ENCODE peak calls at places on chromosome 21, in nine cellular contexts. One of them, this sample, is unnamed. For H3K4me1, the result is how much of the 10 kb centered on the place peaks cover.

GRCh38 chr21:25572895-25573310 is 34.4 kb downstream of the MRPL39 start:
- DNase-seq in breast epithelium: no peak
- DNase-seq in transverse colon: no peak
- DNase-seq in sigmoid colon: no peak
- DNase-seq in HCT116: no peak
- DNase-seq in stomach: no peak
- DNase-seq in spleen: no peak
- DNase-seq in HepG2: no peak
- DNase-seq in esophagus muscularis mucosa: no peak
- DNase-seq in this sample: no peak

GRCh38 chr21:16179732-16180131 is 449.9 kb downstream of the USP25 start:
- DNase-seq in breast epithelium: no peak
- DNase-seq in transverse colon: no peak
- DNase-seq in sigmoid colon: no peak
- DNase-seq in HCT116: no peak
- DNase-seq in stomach: no peak
- DNase-seq in spleen: no peak
- DNase-seq in HepG2: no peak
- DNase-seq in esophagus muscularis mucosa: no peak
- DNase-seq in this sample: no peak

GRCh38 chr21:32918467-32919140 is 107.1 kb upstream of the OLIG2 start:
- DNase-seq in breast epithelium: no peak
- DNase-seq in transverse colon: no peak
- DNase-seq in sigmoid colon: no peak
- DNase-seq in HCT116: no peak
- DNase-seq in stomach: no peak
- DNase-seq in spleen: no peak
- DNase-seq in HepG2: no peak
- DNase-seq in esophagus muscularis mucosa: no peak
- DNase-seq in this sample: no peak

GRCh38 chr21:29287383-29287782 is 11.3 kb upstream of the BACH1 start:
- DNase-seq in breast epithelium: no peak
- DNase-seq in transverse colon: no peak
- DNase-seq in sigmoid colon: no peak
- DNase-seq in HCT116: no peak
- DNase-seq in stomach: no peak
- DNase-seq in spleen: no peak
- DNase-seq in HepG2: peak
- DNase-seq in esophagus muscularis mucosa: peak
- DNase-seq in this sample: no peak

GRCh38 chr21:45598109-45598508 is 45.4 kb upstream of the PCBP3 start:
- DNase-seq in breast epithelium: no peak
- DNase-seq in transverse colon: no peak
- DNase-seq in sigmoid colon: peak
- DNase-seq in HCT116: no peak
- DNase-seq in stomach: no peak
- DNase-seq in spleen: peak
- DNase-seq in HepG2: no peak
- DNase-seq in esophagus muscularis mucosa: no peak
- DNase-seq in this sample: no peak

GRCh38 chr21:27722095-27722494 is 755.2 kb upstream of the ADAMTS5 start:
- DNase-seq in breast epithelium: no peak
- DNase-seq in transverse colon: no peak
- DNase-seq in sigmoid colon: no peak
- DNase-seq in HCT116: no peak
- DNase-seq in stomach: no peak
- DNase-seq in spleen: no peak
- DNase-seq in HepG2: no peak
- DNase-seq in esophagus muscularis mucosa: no peak
- DNase-seq in this sample: no peak

GRCh38 chr21:33069994-33070811 is at the start of gene OLIG1:
- DNase-seq in breast epithelium: no peak
- DNase-seq in transverse colon: no peak
- DNase-seq in sigmoid colon: no peak
- DNase-seq in HCT116: no peak
- DNase-seq in stomach: peak
- DNase-seq in spleen: peak
- DNase-seq in HepG2: no peak
- DNase-seq in esophagus muscularis mucosa: no peak
- DNase-seq in this sample: no peak

GRCh38 chr21:40115775-40116174 is 248.5 kb downstream of the PCP4 start:
- DNase-seq in breast epithelium: no peak
- DNase-seq in transverse colon: no peak
- DNase-seq in sigmoid colon: no peak
- DNase-seq in HCT116: no peak
- DNase-seq in stomach: no peak
- DNase-seq in spleen: no peak
- DNase-seq in HepG2: no peak
- DNase-seq in esophagus muscularis mucosa: no peak
- DNase-seq in this sample: no peak

GRCh38 chr21:32467291-32467690 is 54.8 kb downstream of the EVA1C start:
- DNase-seq in breast epithelium: no peak
- DNase-seq in transverse colon: no peak
- DNase-seq in sigmoid colon: no peak
- DNase-seq in HCT116: no peak
- DNase-seq in stomach: no peak
- DNase-seq in spleen: peak
- DNase-seq in HepG2: no peak
- DNase-seq in esophagus muscularis mucosa: no peak
- DNase-seq in this sample: no peak

GRCh38 chr21:45551316-45551715 is 9.1 kb upstream of the SLC19A1 start:
- DNase-seq in breast epithelium: no peak
- DNase-seq in transverse colon: no peak
- DNase-seq in sigmoid colon: no peak
- DNase-seq in HCT116: peak
- DNase-seq in stomach: no peak
- DNase-seq in spleen: peak
- DNase-seq in HepG2: no peak
- DNase-seq in esophagus muscularis mucosa: no peak
- DNase-seq in this sample: no peak

GRCh38 chr21:27047331-27048314 is 80.7 kb upstream of the ADAMTS5 start:
- DNase-seq in breast epithelium: no peak
- DNase-seq in transverse colon: no peak
- DNase-seq in sigmoid colon: no peak
- DNase-seq in HCT116: no peak
- DNase-seq in stomach: no peak
- DNase-seq in spleen: no peak
- DNase-seq in HepG2: no peak
- DNase-seq in esophagus muscularis mucosa: no peak
- DNase-seq in this sample: no peak

GRCh38 chr21:26550357-26550756 is 22.7 kb downstream of the CYYR1 start:
- DNase-seq in breast epithelium: no peak
- DNase-seq in transverse colon: no peak
- DNase-seq in sigmoid colon: no peak
- DNase-seq in HCT116: no peak
- DNase-seq in stomach: no peak
- DNase-seq in spleen: no peak
- DNase-seq in HepG2: no peak
- DNase-seq in esophagus muscularis mucosa: no peak
- DNase-seq in this sample: no peak

GRCh38 chr21:46223217-46223616 is 5.4 kb downstream of the LSS start:
- DNase-seq in breast epithelium: no peak
- DNase-seq in transverse colon: no peak
- DNase-seq in sigmoid colon: peak
- DNase-seq in HCT116: no peak
- DNase-seq in stomach: no peak
- DNase-seq in spleen: peak
- DNase-seq in HepG2: no peak
- DNase-seq in esophagus muscularis mucosa: no peak
- DNase-seq in this sample: no peak

GRCh38 chr21:25385912-25386474 is 221.3 kb downstream of the MRPL39 start:
- DNase-seq in breast epithelium: no peak
- DNase-seq in transverse colon: no peak
- DNase-seq in sigmoid colon: no peak
- DNase-seq in HCT116: peak
- DNase-seq in stomach: peak
- DNase-seq in spleen: no peak
- DNase-seq in HepG2: peak
- DNase-seq in esophagus muscularis mucosa: no peak
- DNase-seq in this sample: no peak

GRCh38 chr21:40074710-40075109 is 207.5 kb downstream of the PCP4 start:
- DNase-seq in breast epithelium: no peak
- DNase-seq in transverse colon: no peak
- DNase-seq in sigmoid colon: no peak
- DNase-seq in HCT116: no peak
- DNase-seq in stomach: no peak
- DNase-seq in spleen: no peak
- DNase-seq in HepG2: no peak
- DNase-seq in esophagus muscularis mucosa: no peak
- DNase-seq in this sample: no peak

GRCh38 chr21:24014381-24014780 is 1592.9 kb downstream of the MRPL39 start:
- DNase-seq in breast epithelium: no peak
- DNase-seq in transverse colon: no peak
- DNase-seq in sigmoid colon: no peak
- DNase-seq in HCT116: no peak
- DNase-seq in stomach: no peak
- DNase-seq in spleen: no peak
- DNase-seq in HepG2: no peak
- DNase-seq in esophagus muscularis mucosa: no peak
- DNase-seq in this sample: no peak

DNA sequence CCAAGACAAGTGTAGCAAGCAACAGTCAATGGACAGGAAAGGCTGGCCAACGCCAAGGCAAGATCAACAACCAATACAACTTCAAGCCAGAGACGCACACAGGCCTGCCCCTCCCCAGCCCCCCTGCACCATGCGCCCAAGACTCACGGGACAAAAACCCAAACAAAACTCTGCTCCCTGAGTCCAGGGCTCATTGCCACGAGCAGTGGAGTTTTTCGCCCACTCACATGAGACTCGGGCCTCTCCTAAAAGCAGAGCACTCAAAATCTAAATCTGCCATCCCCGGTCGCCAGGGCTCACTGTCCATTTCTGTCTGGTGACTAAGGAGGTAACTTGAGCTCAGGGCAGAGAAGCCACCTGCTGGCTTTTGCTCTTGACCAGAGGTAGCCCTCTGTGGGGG is 174.8 kb downstream of the CLIC6 start:
- DNase-seq in breast epithelium: no peak
- DNase-seq in transverse colon: no peak
- DNase-seq in sigmoid colon: no peak
- DNase-seq in HCT116: no peak
- DNase-seq in stomach: peak
- DNase-seq in spleen: no peak
- DNase-seq in HepG2: no peak
- DNase-seq in esophagus muscularis mucosa: no peak
- DNase-seq in this sample: no peak
- TF ChIP-seq POLR2A in breast epithelium: no peak
- TF ChIP-seq POLR2A in transverse colon: no peak
- TF ChIP-seq POLR2A in sigmoid colon: no peak
- TF ChIP-seq POLR2A in HCT116: no peak
- TF ChIP-seq POLR2A in stomach: no peak
- TF ChIP-seq POLR2A in spleen: no peak
- TF ChIP-seq POLR2A in HepG2: no peak
- TF ChIP-seq POLR2A in esophagus muscularis mucosa: no peak
- TF ChIP-seq POLR2A in this sample: no peak

GRCh38 chr21:38768385-38769071 is 37.2 kb upstream of the ETS2 start:
- DNase-seq in breast epithelium: no peak
- DNase-seq in transverse colon: no peak
- DNase-seq in sigmoid colon: no peak
- DNase-seq in HCT116: no peak
- DNase-seq in stomach: no peak
- DNase-seq in spleen: no peak
- DNase-seq in HepG2: no peak
- DNase-seq in esophagus muscularis mucosa: no peak
- DNase-seq in this sample: no peak
- TF ChIP-seq POLR2AphosphoS5 in breast epithelium: no peak
- TF ChIP-seq POLR2AphosphoS5 in transverse colon: peak
- TF ChIP-seq POLR2AphosphoS5 in sigmoid colon: peak
- TF ChIP-seq POLR2AphosphoS5 in HCT116: no peak
- TF ChIP-seq POLR2AphosphoS5 in stomach: peak
- TF ChIP-seq POLR2AphosphoS5 in spleen: no peak
- TF ChIP-seq POLR2AphosphoS5 in HepG2: no peak
- TF ChIP-seq POLR2AphosphoS5 in esophagus muscularis mucosa: peak
- TF ChIP-seq POLR2AphosphoS5 in this sample: no peak

GRCh38 chr21:18467715-18468114 is 64.1 kb upstream of the TMPRSS15 start:
- DNase-seq in breast epithelium: no peak
- DNase-seq in transverse colon: no peak
- DNase-seq in sigmoid colon: no peak
- DNase-seq in HCT116: no peak
- DNase-seq in stomach: no peak
- DNase-seq in spleen: no peak
- DNase-seq in HepG2: no peak
- DNase-seq in esophagus muscularis mucosa: no peak
- DNase-seq in this sample: no peak

GRCh38 chr21:18460979-18461378 is 57.4 kb upstream of the TMPRSS15 start:
- DNase-seq in breast epithelium: no peak
- DNase-seq in transverse colon: no peak
- DNase-seq in sigmoid colon: no peak
- DNase-seq in HCT116: no peak
- DNase-seq in stomach: no peak
- DNase-seq in spleen: no peak
- DNase-seq in HepG2: no peak
- DNase-seq in esophagus muscularis mucosa: no peak
- DNase-seq in this sample: no peak

GRCh38 chr21:18461743-18462142 is 58.2 kb upstream of the TMPRSS15 start:
- DNase-seq in breast epithelium: no peak
- DNase-seq in transverse colon: no peak
- DNase-seq in sigmoid colon: no peak
- DNase-seq in HCT116: no peak
- DNase-seq in stomach: no peak
- DNase-seq in spleen: no peak
- DNase-seq in HepG2: no peak
- DNase-seq in esophagus muscularis mucosa: no peak
- DNase-seq in this sample: no peak
- H3K4me1 ChIP-seq in breast epithelium: under half
- H3K4me1 ChIP-seq in transverse colon: under half
- H3K4me1 ChIP-seq in sigmoid colon: under half
- H3K4me1 ChIP-seq in HCT116: under half
- H3K4me1 ChIP-seq in stomach: under half
- H3K4me1 ChIP-seq in spleen: under half
- H3K4me1 ChIP-seq in HepG2: under half
- H3K4me1 ChIP-seq in esophagus muscularis mucosa: under half
- H3K4me1 ChIP-seq in this sample: under half

GRCh38 chr21:42235593-42235992 is 16.7 kb downstream of the ABCG1 start:
- DNase-seq in breast epithelium: no peak
- DNase-seq in transverse colon: no peak
- DNase-seq in sigmoid colon: no peak
- DNase-seq in HCT116: no peak
- DNase-seq in stomach: no peak
- DNase-seq in spleen: peak
- DNase-seq in HepG2: no peak
- DNase-seq in esophagus muscularis mucosa: no peak
- DNase-seq in this sample: no peak

GRCh38 chr21:42236014-42236413 is 17.1 kb downstream of the ABCG1 start:
- DNase-seq in breast epithelium: no peak
- DNase-seq in transverse colon: no peak
- DNase-seq in sigmoid colon: no peak
- DNase-seq in HCT116: no peak
- DNase-seq in stomach: peak
- DNase-seq in spleen: peak
- DNase-seq in HepG2: no peak
- DNase-seq in esophagus muscularis mucosa: no peak
- DNase-seq in this sample: no peak

GRCh38 chr21:42234026-42234425 is 15.1 kb downstream of the ABCG1 start:
- DNase-seq in breast epithelium: no peak
- DNase-seq in transverse colon: no peak
- DNase-seq in sigmoid colon: no peak
- DNase-seq in HCT116: no peak
- DNase-seq in stomach: no peak
- DNase-seq in spleen: peak
- DNase-seq in HepG2: no peak
- DNase-seq in esophagus muscularis mucosa: no peak
- DNase-seq in this sample: no peak

GRCh38 chr21:42233067-42233981 is 14.4 kb downstream of the ABCG1 start:
- DNase-seq in breast epithelium: peak
- DNase-seq in transverse colon: peak
- DNase-seq in sigmoid colon: peak
- DNase-seq in HCT116: no peak
- DNase-seq in stomach: peak
- DNase-seq in spleen: peak
- DNase-seq in HepG2: peak
- DNase-seq in esophagus muscularis mucosa: peak
- DNase-seq in this sample: no peak

GRCh38 chr21:42234464-42235241 is 15.7 kb downstream of the ABCG1 start:
- DNase-seq in breast epithelium: peak
- DNase-seq in transverse colon: peak
- DNase-seq in sigmoid colon: peak
- DNase-seq in HCT116: no peak
- DNase-seq in stomach: peak
- DNase-seq in spleen: peak
- DNase-seq in HepG2: peak
- DNase-seq in esophagus muscularis mucosa: no peak
- DNase-seq in this sample: no peak
- TF ChIP-seq POLR2A in breast epithelium: no peak
- TF ChIP-seq POLR2A in transverse colon: peak
- TF ChIP-seq POLR2A in sigmoid colon: no peak
- TF ChIP-seq POLR2A in HCT116: peak
- TF ChIP-seq POLR2A in stomach: no peak
- TF ChIP-seq POLR2A in spleen: no peak
- TF ChIP-seq POLR2A in HepG2: no peak
- TF ChIP-seq POLR2A in esophagus muscularis mucosa: no peak
- TF ChIP-seq POLR2A in this sample: peak

This sample was measured in vagina.